ENCODE peak calls at places on chromosomes 2 and 18, in five cellular contexts. B is PC-3, Z is NB4, X is colonic mucosa, K is kidney. R is an unnamed sample.
A peak's percentile ranks its signal among the peaks of the same experiment; 100 is the strongest.

GRCh38 chr2:222907790-222908431 is 47.1 kb downstream of the ACSL3 start:
- DNase-seq in X (no peak), Z (no peak), K (no peak), B (no peak), R (no peak)

GRCh38 chr2:27717070-27717453 is 53.4 kb downstream of the SLC4A1AP start:
- DNase-seq in X (no peak), B (peak; percentile 36), K (no peak), Z (peak; percentile 50), R (no peak)

GRCh38 chr2:60555066-60555793 is 1.8 kb upstream of the BCL11A start:
- DNase-seq in B (peak; percentile 67), X (peak; percentile 83), Z (peak; percentile 93), K (peak; percentile 75), R (peak; percentile 81)

GRCh38 chr18:55233850-55234249 is 274.6 kb upstream of the CCDC68 start:
- DNase-seq in X (no peak), B (peak; percentile 32), K (no peak), Z (peak; percentile 55), R (no peak)

GRCh38 chr2:238963164-238963969 is 115.5 kb downstream of the TWIST2 start:
- DNase-seq in Z (no peak), K (no peak), X (peak; percentile 11), B (no peak), R (no peak)

GRCh38 chr2:117190856-117191255 is 623.6 kb upstream of the DDX18 start:
- DNase-seq in K (no peak), X (no peak), Z (no peak), B (no peak), R (no peak)

GRCh38 chr2:73536133-73536532 is 106.1 kb downstream of the NAT8 start:
- DNase-seq in X (no peak), B (no peak), Z (no peak), K (no peak), R (no peak)

GRCh38 chr2:59276033-59276432 is 1034.9 kb upstream of the FANCL start:
- DNase-seq in Z (peak; percentile 17), K (no peak), X (no peak), B (no peak), R (no peak)

GRCh38 chr2:163155279-163155883 is 316.8 kb upstream of the KCNH7 start:
- DNase-seq in B (peak; percentile 67), X (no peak), K (no peak), Z (peak; percentile 52), R (no peak)

GRCh38 chr2:152284398-152284797 is 50.6 kb upstream of the FMNL2 start:
- DNase-seq in X (no peak), Z (no peak), K (no peak), B (no peak), R (no peak)

GRCh38 chr2:105418527-105418926 is 19.7 kb upstream of the FHL2 start:
- DNase-seq in Z (no peak), B (no peak), X (no peak), K (no peak), R (no peak)
- TF ChIP-seq CTCF in Z (no peak), B (no peak), X (no peak), K (no peak), R (no peak)

DNA sequence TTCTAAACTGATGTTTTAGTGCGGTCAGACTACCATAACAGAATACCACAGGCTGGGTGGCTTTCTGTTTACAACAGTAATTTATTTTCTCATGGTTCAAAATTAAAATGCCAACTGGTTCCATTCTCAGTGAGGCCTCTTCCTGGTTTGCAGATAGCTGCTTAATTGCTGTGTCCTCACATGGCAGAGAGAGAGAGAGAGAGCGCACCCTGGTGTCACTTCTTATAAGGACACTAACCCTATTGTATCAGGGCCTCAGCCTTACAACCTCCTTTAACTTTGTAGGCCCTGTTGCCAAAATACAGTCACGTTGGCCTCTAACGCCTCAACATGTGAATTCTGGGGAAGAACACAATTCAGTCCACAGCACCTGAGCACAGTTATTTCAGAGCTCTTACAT is 37.5 kb upstream of the ZNF385B start:
- DNase-seq in B (peak; percentile 79), Z (peak; percentile 62), X (peak; percentile 40), K (no peak), R (no peak)
- TF ChIP-seq CTCF in B (peak; percentile 78), Z (peak; percentile 35), X (peak; percentile 23), K (no peak), R (no peak)

DNA sequence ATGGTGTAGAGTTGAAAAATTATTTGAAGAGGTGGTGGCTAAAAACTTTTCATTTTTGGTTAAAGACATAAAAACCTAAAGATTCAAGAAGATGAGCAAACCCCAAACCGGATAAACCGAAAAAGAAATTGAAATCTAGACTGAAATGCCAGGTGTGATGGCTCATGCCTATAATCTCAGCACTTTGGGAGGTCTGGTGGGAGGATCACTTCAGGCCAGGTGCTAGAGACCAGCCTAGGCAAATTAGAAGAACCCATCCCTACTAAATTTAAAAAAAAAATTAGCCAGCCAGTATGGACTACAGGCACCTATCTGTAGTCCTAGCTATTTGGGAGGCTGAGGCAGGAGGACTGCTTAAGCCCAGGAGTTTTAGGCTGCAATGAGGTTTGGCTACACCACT is 126.9 kb downstream of the BAZ2B start:
- DNase-seq in B (no peak), X (no peak), K (no peak), Z (no peak), R (no peak)
- TF ChIP-seq CTCF in B (no peak), X (no peak), K (no peak), Z (no peak), R (no peak)

GRCh38 chr2:120204022-120204405 is 19.2 kb downstream of the TMEM185B start:
- DNase-seq in Z (no peak), X (no peak), B (peak; percentile 10), K (no peak), R (no peak)

GRCh38 chr2:120204417-120204816 is 18.8 kb downstream of the TMEM185B start:
- DNase-seq in K (no peak), Z (no peak), X (no peak), B (no peak), R (no peak)

GRCh38 chr2:120203341-120204021 is 19.7 kb downstream of the TMEM185B start:
- DNase-seq in X (no peak), B (no peak), Z (peak; percentile 50), K (no peak), R (peak; percentile 68)

GRCh38 chr2:120204945-120205670 is 18.1 kb downstream of the TMEM185B start:
- DNase-seq in B (no peak), X (no peak), K (no peak), Z (no peak), R (no peak)

GRCh38 chr2:120205901-120206581 is 17.2 kb downstream of the TMEM185B start:
- DNase-seq in B (peak; percentile 11), X (peak; percentile 54), K (no peak), Z (peak; percentile 53), R (no peak)
- TF ChIP-seq CTCF in B (peak; percentile 61), X (peak; percentile 40), K (peak; percentile 8), Z (peak; percentile 82), R (peak; percentile 41)

DNA sequence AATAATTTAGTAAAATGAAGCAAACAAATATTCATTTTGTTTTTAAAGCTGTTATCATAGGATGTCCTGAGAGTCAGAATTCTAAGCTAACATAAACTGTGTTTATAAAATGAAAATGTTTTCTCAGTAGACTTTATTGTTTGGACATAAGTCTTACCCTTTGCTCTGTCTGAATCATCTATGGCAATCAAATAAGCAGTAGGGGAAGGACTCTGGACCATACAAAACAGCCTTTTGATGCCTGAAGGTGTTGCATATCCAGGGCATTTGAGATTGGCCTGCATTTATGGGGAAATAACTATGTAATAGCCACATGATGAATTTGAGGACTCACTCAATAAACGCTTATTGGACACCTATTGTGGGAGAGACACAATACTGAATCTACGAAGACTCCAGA is 123.0 kb upstream of the ATP5MC3 start:
- DNase-seq in K (no peak), Z (no peak), X (no peak), B (no peak), R (no peak)
- TF ChIP-seq CTCF in K (no peak), Z (no peak), X (no peak), B (no peak), R (no peak)

GRCh38 chr2:197055045-197055444 is 128.5 kb upstream of the PGAP1 start:
- DNase-seq in K (no peak), X (no peak), B (no peak), Z (no peak), R (no peak)

GRCh38 chr2:197058777-197059176 is 132.3 kb upstream of the PGAP1 start:
- DNase-seq in K (no peak), B (no peak), Z (no peak), X (no peak), R (no peak)

GRCh38 chr2:197057946-197058345 is 131.4 kb upstream of the PGAP1 start:
- DNase-seq in X (no peak), K (no peak), B (peak; percentile 14), Z (no peak), R (no peak)

GRCh38 chr2:197052371-197052770 is 125.9 kb upstream of the PGAP1 start:
- DNase-seq in X (no peak), Z (no peak), K (no peak), B (no peak), R (no peak)

GRCh38 chr2:197054437-197054836 is 127.9 kb upstream of the PGAP1 start:
- DNase-seq in X (no peak), B (peak; percentile 38), K (no peak), Z (no peak), R (no peak)
- TF ChIP-seq CTCF in X (no peak), B (no peak), K (no peak), Z (no peak), R (no peak)

GRCh38 chr2:13046557-13047165 is 329.9 kb downstream of the TRIB2 start:
- DNase-seq in X (no peak), K (no peak), Z (peak; percentile 22), B (peak; percentile 56), R (no peak)
- TF ChIP-seq CTCF in X (no peak), K (peak; percentile 11), Z (no peak), B (peak; percentile 52), R (peak; percentile 34)

DNA sequence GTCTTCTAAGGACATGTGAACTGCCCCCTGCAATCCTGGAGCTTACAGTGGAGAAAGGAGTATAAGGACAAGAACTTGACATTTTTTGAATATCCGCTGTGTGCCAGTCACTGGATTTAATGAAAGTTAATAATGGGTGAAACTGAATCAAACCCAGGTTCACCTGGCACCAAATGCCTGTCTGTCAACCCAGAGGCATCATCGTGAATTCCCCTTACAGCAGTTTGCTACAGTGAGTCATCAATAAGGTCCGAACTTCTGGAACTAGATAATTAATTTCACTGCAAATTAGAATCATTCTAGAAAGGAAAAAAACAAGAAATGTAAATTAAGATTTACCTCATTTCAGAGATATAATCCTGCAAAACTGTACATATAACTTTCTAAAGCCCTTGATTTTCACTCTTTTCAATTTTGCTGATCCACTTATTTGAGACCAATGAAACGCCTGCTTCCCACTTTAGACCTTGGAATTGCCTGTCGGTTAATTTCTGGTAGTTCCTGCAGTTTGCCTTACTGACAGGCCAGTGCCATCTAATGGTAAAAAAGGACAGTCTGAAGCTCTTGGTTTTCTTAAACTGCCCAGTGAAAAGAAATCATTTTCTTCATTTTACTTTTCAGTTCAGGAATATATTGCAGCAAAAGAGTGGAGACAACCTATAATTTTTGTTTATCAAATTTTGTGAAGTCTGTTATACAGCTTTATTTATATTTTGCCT is 8.2 kb downstream of the DSG2 start:
- DNase-seq in K (no peak), Z (no peak), X (no peak), B (peak; percentile 24), R (no peak)
- TF ChIP-seq CTCF in K (peak; percentile 32), Z (no peak), X (peak; percentile 22), B (peak; percentile 53), R (no peak)

DNA sequence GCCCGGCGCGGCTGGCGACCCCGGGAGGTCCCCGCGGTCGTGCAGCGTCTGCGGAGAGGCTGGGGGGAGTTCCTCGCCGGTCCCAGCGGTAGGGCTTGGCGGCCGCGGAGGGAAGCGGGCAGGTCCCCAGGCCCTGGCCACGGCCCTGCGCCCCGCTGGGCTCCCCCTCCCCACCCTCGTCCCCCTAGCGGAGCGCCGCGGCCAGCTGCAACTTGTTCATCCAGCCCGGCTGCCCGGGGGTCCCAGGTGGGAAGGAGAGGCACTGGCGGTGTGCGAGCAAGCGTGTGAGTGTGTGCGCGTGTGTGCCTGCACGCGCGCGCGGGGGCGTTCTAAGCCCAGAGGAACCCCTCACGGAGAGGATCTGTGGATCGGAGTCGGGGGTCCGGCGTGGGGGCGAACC is 1.3 kb downstream of the PTPRM start:
- DNase-seq in Z (no peak), K (peak; percentile 87), B (peak; percentile 28), X (peak; percentile 33), R (peak; percentile 80)
- TF ChIP-seq CTCF in Z (no peak), K (no peak), B (peak; percentile 41), X (no peak), R (peak; percentile 15)